ENCODE peak calls at places on chromosomes 7 and 10, in ten cellular contexts. Q, U, M, B, K, O, D, S, N and C are unnamed samples.

GRCh38 chr7:108234281-108234680 is 104.1 kb upstream of the LAMB4 start:
- DNase-seq in D (no peak), K (no peak), Q (no peak), S (no peak), B (no peak), U (no peak), N (no peak), O (no peak), M (no peak), C (no peak)

GRCh38 chr10:116730464-116731260 is 11.7 kb downstream of the HSPA12A start:
- DNase-seq in N (no peak), K (no peak), O (no peak), M (no peak), U (no peak), S (no peak), B (no peak), D (no peak), Q (no peak), C (no peak)

GRCh38 chr10:123952099-123952498 is 60.5 kb upstream of the CPXM2 start:
- DNase-seq in U (no peak), O (no peak), M (no peak), Q (no peak), D (no peak), B (no peak), S (no peak), N (no peak), K (no peak), C (no peak)

GRCh38 chr7:146826338-146826737 is 709.7 kb downstream of the CNTNAP2 start:
- DNase-seq in U (no peak), K (peak; percentile 19), S (no peak), B (no peak), O (no peak), N (no peak), D (no peak), M (no peak), Q (no peak), C (no peak)

GRCh38 chr10:70964881-70965280 is 76.5 kb upstream of the PCBD1 start:
- DNase-seq in U (no peak), M (no peak), S (no peak), D (no peak), O (no peak), Q (no peak), N (no peak), K (no peak), B (no peak), C (no peak)

GRCh38 chr7:22114440-22114981 is 168.8 kb upstream of the CDCA7L start:
- DNase-seq in S (no peak), N (no peak), K (no peak), Q (no peak), O (peak; percentile 28), D (no peak), B (no peak), U (no peak), M (no peak), C (no peak)

GRCh38 chr7:102843850-102844249 is 69.0 kb upstream of the LRRC17 start:
- DNase-seq in N (no peak), O (no peak), U (no peak), M (no peak), D (no peak), Q (no peak), S (no peak), K (no peak), B (no peak), C (no peak)

GRCh38 chr7:116782177-116782711 is 80.1 kb upstream of the CAPZA2 start:
- DNase-seq in Q (no peak), M (no peak), K (no peak), U (no peak), B (no peak), N (no peak), S (no peak), O (no peak), D (no peak), C (no peak)

GRCh38 chr7:94003446-94004023 is 620 bp downstream of the BET1 start:
- DNase-seq in M (no peak), B (no peak), N (no peak), O (no peak), K (no peak), S (no peak), U (peak; percentile 26), Q (no peak), D (no peak), C (no peak)

GRCh38 chr10:10830316-10831061 is 187.2 kb upstream of the CELF2 start:
- DNase-seq in Q (no peak), U (no peak), N (no peak), M (no peak), S (no peak), B (no peak), K (no peak), O (no peak), D (no peak), C (no peak)

GRCh38 chr10:113179270-113179669 is 229.2 kb downstream of the TCF7L2 start:
- DNase-seq in D (no peak), O (no peak), B (no peak), K (no peak), S (no peak), U (no peak), N (peak; percentile 74), Q (no peak), M (no peak), C (no peak)

GRCh38 chr7:132402751-132403245 is 173.5 kb downstream of the PLXNA4 start:
- DNase-seq in Q (peak; percentile 73), D (no peak), B (no peak), U (no peak), O (no peak), M (no peak), K (no peak), S (no peak), N (peak; percentile 63), C (no peak)

GRCh38 chr10:4334853-4335252 is 491.2 kb upstream of the AKR1E2 start:
- DNase-seq in B (no peak), N (no peak), M (no peak), S (no peak), U (no peak), K (no peak), D (no peak), O (no peak), Q (no peak), C (no peak)

GRCh38 chr7:5432691-5433090 is 9.1 kb upstream of the TNRC18 start:
- DNase-seq in K (no peak), U (no peak), B (no peak), O (no peak), M (no peak), Q (no peak), D (no peak), N (no peak), S (no peak), C (no peak)

GRCh38 chr7:18890885-18891621 is 226.4 kb downstream of the TWIST1 start:
- DNase-seq in B (no peak), M (no peak), O (no peak), K (no peak), D (no peak), U (no peak), N (no peak), S (no peak), Q (no peak), C (no peak)

GRCh38 chr10:113947138-113948011 is 92.9 kb downstream of the NHLRC2 start:
- DNase-seq in B (peak; percentile 43), U (peak; percentile 61), Q (no peak), S (no peak), O (peak; percentile 53), M (no peak), D (peak; percentile 48), K (peak; percentile 31), N (peak; percentile 35), C (no peak)

DNA sequence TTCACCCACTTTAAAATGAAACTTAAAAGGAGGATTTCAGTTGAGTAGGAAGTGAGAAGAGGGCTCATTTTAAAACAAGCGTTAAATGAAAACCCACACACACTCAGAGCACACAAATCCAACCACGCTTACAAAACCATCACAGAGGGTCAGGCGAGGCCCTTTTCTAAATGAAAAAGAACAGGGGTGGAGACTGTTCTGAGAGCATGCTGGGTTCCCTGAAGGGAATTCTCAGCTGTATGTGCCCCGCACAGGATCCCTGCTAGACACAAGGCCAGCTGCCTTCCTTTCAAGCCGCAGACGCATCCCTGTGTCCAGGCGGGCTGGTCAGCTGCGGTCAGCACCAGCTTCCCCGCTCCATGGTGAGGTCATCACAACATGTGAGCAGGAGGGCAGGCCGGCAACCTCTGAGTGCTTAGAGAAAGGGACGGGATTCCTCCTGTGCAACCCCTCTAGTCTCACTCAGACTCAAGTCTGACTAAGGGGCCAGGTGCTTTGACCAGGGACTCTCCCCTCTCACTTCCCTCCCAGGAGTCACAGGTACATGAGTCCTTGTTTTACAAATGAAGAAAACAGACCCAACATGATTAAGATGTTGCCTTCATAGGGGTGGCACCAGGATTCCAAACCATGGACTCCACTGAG is 111.9 kb downstream of the EGFR start:
- DNase-seq in O (no peak), S (no peak), Q (peak; percentile 85), M (no peak), K (no peak), B (no peak), D (no peak), U (no peak), N (peak; percentile 81), C (no peak)
- H3K27ac ChIP-seq in O (peak overlapping the region; percentile 50), S (peak overlapping the region; percentile 90), Q (peak overlapping the region; percentile 85), M (no peak overlapping the region), K (peak overlapping the region; percentile 100), B (peak overlapping the region; percentile 86), D (no peak overlapping the region), U (peak overlapping the region; percentile 77), N (peak overlapping the region; percentile 53), C (peak overlapping the region; percentile 62)

GRCh38 chr10:21732067-21732772 is 198.2 kb downstream of the MLLT10 start:
- DNase-seq in Q (no peak), D (peak; percentile 40), B (no peak), O (peak; percentile 59), S (no peak), N (peak; percentile 68), K (peak; percentile 81), M (peak; percentile 57), U (no peak), C (no peak)
- TF ChIP-seq CTCF in Q (peak; percentile 67), D (peak; percentile 52), B (peak; percentile 59), O (peak; percentile 59), S (no peak), N (peak; percentile 91), K (peak; percentile 96), M (peak; percentile 87), U (peak; percentile 65), C (peak; percentile 33)

GRCh38 chr7:135194494-135195095 is 16.7 kb downstream of the WDR91 start:
- DNase-seq in S (no peak), B (peak; percentile 13), M (no peak), U (no peak), K (no peak), D (no peak), Q (peak; percentile 45), N (no peak), O (no peak), C (no peak)
- H3K36me3 ChIP-seq in S (peaks cover 38% of the 10 kb centered on the region), B (peaks cover 91% of the 10 kb centered on the region), M (peaks cover 31% of the 10 kb centered on the region), U (no peaks in the 10 kb centered on the region), K (peaks cover 26% of the 10 kb centered on the region), D (no peaks in the 10 kb centered on the region), Q (peaks cover 91% of the 10 kb centered on the region), N (no peaks in the 10 kb centered on the region), O (peaks cover 13% of the 10 kb centered on the region), C (peaks cover 20% of the 10 kb centered on the region)

DNA sequence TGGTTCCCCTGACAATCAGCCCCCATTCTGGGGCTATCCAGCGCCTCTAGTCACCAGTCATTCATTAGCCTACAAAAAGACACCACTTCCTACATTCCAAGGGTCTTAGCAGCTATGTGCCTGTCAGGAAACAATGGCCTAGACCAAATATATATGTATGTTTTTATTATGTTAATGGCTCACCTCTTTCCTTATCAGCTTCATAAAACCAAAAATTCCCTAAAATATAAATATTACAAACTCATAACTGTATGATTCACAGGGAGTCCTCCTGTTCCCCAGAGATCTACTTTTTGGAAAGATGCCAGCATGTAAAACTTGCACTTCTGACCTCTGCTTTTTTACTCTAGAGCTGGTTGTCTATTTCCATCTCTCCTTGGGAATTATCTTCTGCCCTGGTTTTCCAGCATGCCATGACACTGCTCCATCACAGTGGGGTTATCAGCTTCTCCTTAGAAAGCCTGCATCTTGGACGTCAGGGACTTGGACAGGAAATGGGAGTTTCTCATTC is 79.2 kb downstream of the ABCA13 start:
- DNase-seq in M (no peak), N (no peak), B (no peak), K (no peak), O (no peak), D (no peak), S (no peak), U (no peak), Q (no peak), C (no peak)
- H3K27ac ChIP-seq in M (no peak overlapping the region), N (no peak overlapping the region), B (no peak overlapping the region), K (no peak overlapping the region), O (no peak overlapping the region), D (no peak overlapping the region), S (no peak overlapping the region), U (no peak overlapping the region), Q (no peak overlapping the region), C (no peak overlapping the region)